ENCODE peak calls at places on chromosomes 13 and 19, in six cellular contexts. T is stimulated activated CD8-positive, alpha-beta memory T cell treated with anti-CD3 and anti-CD28 coated beads, Interleukin-12 subunit alpha, Interleukin-12 subunit beta, amount 100 ng/mL, for 4 hours; L is NCI-H1092; Y is stimulated activated CD4-positive, alpha-beta T cell treated with anti-CD3 and anti-CD28 coated beads, Interleukin-15, amount 100 ng/mL, for 24 hours; I is body of pancreas; D is activated CD8-positive, alpha-beta T cell treated with anti-CD3 and anti-CD28 coated beads for 36 hours. Q is an unnamed sample.
A peak's percentile ranks its signal among the peaks of the same experiment; 100 is the strongest.

GRCh38 chr13:106610511-106610910 is 42.6 kb upstream of the ARGLU1 start:
- DNase-seq in I (no peak), T (no peak), D (no peak), L (no peak), Y (no peak), Q (no peak)

GRCh38 chr19:6402834-6403608 is 10.1 kb upstream of the GTF2F1 start:
- DNase-seq in T (no peak), Y (no peak), I (no peak), L (no peak), D (no peak), Q (no peak)

GRCh38 chr19:44955500-44956439 is 590 bp downstream of the CLPTM1 start:
- DNase-seq in T (no peak), D (peak; percentile 16), I (no peak), L (no peak), Y (peak; percentile 11), Q (no peak)

GRCh38 chr19:1361601-1362384 is 21.9 kb upstream of the NDUFS7 start:
- DNase-seq in T (no peak), L (no peak), I (no peak), Y (no peak), D (no peak), Q (no peak)

GRCh38 chr13:43487885-43488284 is 298.9 kb downstream of the ENOX1 start:
- DNase-seq in T (no peak), D (no peak), L (no peak), I (no peak), Y (no peak), Q (no peak)

GRCh38 chr19:44614313-44614712 is 950 bp downstream of the IGSF23 start:
- DNase-seq in L (no peak), T (no peak), D (no peak), Y (no peak), I (no peak), Q (no peak)

GRCh38 chr19:16608290-16608704 is 19.7 kb downstream of the MED26 start:
- DNase-seq in D (no peak), T (no peak), Y (no peak), L (no peak), I (peak; percentile 61), Q (no peak)

GRCh38 chr13:20860844-20861243 is 41.7 kb downstream of the XPO4 start:
- DNase-seq in D (no peak), T (no peak), I (no peak), Y (no peak), L (no peak), Q (no peak)